ENCODE peak calls at places on chromosome 11, in four cellular contexts. E, F, V and Z are unnamed samples.

GRCh38 chr11:92101845-92102244 is 122.8 kb upstream of the FAT3 start:
- DNase-seq in V (no peak), F (no peak), E (no peak), Z (no peak)

GRCh38 chr11:6298605-6299004 is 21.7 kb downstream of the CAVIN3 start:
- DNase-seq in E (peak; percentile 9), F (peak; percentile 12), V (no peak), Z (peak; percentile 44)

GRCh38 chr11:46759196-46759595 is 40.2 kb downstream of the F2 start:
- DNase-seq in E (no peak), F (no peak), V (no peak), Z (no peak)

GRCh38 chr11:118921929-118922744 is 3.6 kb downstream of the BCL9L start:
- DNase-seq in F (peak; percentile 74), E (peak; percentile 66), V (peak; percentile 97), Z (peak; percentile 89)

GRCh38 chr11:111833524-111833923 is 37.9 kb downstream of the ALG9 start:
- DNase-seq in V (no peak), E (no peak), F (peak; percentile 39), Z (peak; percentile 17)

GRCh38 chr11:130601141-130601540 is 152.7 kb downstream of the ADAMTS15 start:
- DNase-seq in F (peak; percentile 87), E (peak; percentile 63), V (peak; percentile 89), Z (peak; percentile 76)

GRCh38 chr11:118746988-118747585 is 43.9 kb downstream of the DDX6 start:
- DNase-seq in V (no peak), E (no peak), F (no peak), Z (peak; percentile 17)

GRCh38 chr11:49995559-49995958 is 13.2 kb upstream of the OR4C12 start:
- DNase-seq in F (peak; percentile 63), E (peak; percentile 7), V (no peak), Z (peak; percentile 65)

GRCh38 chr11:126710804-126711399 is 289.7 kb downstream of the KIRREL3 start:
- DNase-seq in F (no peak), V (no peak), E (no peak), Z (no peak)

GRCh38 chr11:68206211-68206610 is 6.9 kb downstream of the KMT5B start:
- DNase-seq in F (peak; percentile 72), V (no peak), E (peak; percentile 46), Z (peak; percentile 79)

GRCh38 chr11:28146123-28146751 is 38.0 kb downstream of the METTL15 start:
- DNase-seq in F (peak; percentile 92), E (peak; percentile 95), V (no peak), Z (peak; percentile 83)

GRCh38 chr11:27088353-27088752 is 47.7 kb downstream of the BBOX1 start:
- DNase-seq in E (peak; percentile 30), F (no peak), V (no peak), Z (no peak)

GRCh38 chr11:3905080-3905953 is 49.9 kb downstream of the STIM1 start:
- DNase-seq in F (peak; percentile 88), V (no peak), E (peak; percentile 81), Z (peak; percentile 86)

GRCh38 chr11:93481279-93481678 is 61.9 kb downstream of the SMCO4 start:
- DNase-seq in V (no peak), F (no peak), E (no peak), Z (no peak)

GRCh38 chr11:11025087-11025486 is 167.2 kb upstream of the ZBED5 start:
- DNase-seq in V (no peak), F (peak; percentile 83), E (peak; percentile 64), Z (peak; percentile 44)

GRCh38 chr11:129614256-129614944 is 201.2 kb upstream of the TMEM45B start:
- DNase-seq in V (no peak), E (no peak), F (no peak), Z (no peak)

GRCh38 chr11:118939948-118940598 is 14.3 kb upstream of the BCL9L start:
- DNase-seq in V (no peak), F (no peak), E (peak; percentile 23), Z (peak; percentile 34)

GRCh38 chr11:76170473-76170872 is 35.8 kb downstream of the WNT11 start:
- DNase-seq in E (no peak), F (no peak), V (no peak), Z (no peak)

GRCh38 chr11:7538023-7538422 is 24.2 kb downstream of the PPFIBP2 start:
- DNase-seq in V (no peak), E (no peak), F (peak; percentile 50), Z (no peak)

GRCh38 chr11:1128333-1129142 is 29.2 kb upstream of the MUC5AC start:
- DNase-seq in V (peak; percentile 54), F (no peak), E (no peak), Z (no peak)

GRCh38 chr11:35192347-35192746 is 53.4 kb downstream of the CD44 start:
- DNase-seq in V (peak; percentile 76), E (peak; percentile 54), F (peak; percentile 43), Z (peak; percentile 53)

GRCh38 chr11:83910135-83910534 is 624.0 kb upstream of the CCDC90B start:
- DNase-seq in V (no peak), E (no peak), F (no peak), Z (no peak)

GRCh38 chr11:57311109-57311936 is 13.4 kb downstream of the TNKS1BP1 start:
- DNase-seq in E (peak; percentile 98), F (peak; percentile 98), V (peak; percentile 99), Z (peak; percentile 98)

GRCh38 chr11:9762531-9762930 is 98.7 kb downstream of the SWAP70 start:
- DNase-seq in V (no peak), E (no peak), F (no peak), Z (no peak)

GRCh38 chr11:9761441-9761945 is 97.6 kb downstream of the SWAP70 start:
- DNase-seq in V (no peak), F (no peak), E (no peak), Z (no peak)

GRCh38 chr11:9769621-9770020 is 105.7 kb downstream of the SWAP70 start:
- DNase-seq in V (no peak), F (no peak), E (no peak), Z (no peak)

GRCh38 chr11:9763301-9763700 is 99.4 kb downstream of the SWAP70 start:
- DNase-seq in V (no peak), E (no peak), F (no peak), Z (no peak)

GRCh38 chr11:9765320-9766101 is 101.6 kb downstream of the SWAP70 start:
- DNase-seq in F (peak; percentile 96), E (peak; percentile 93), V (peak; percentile 76), Z (peak; percentile 93)
- TF ChIP-seq CTCF in F (no peak), E (no peak), V (no peak), Z (no peak)

GRCh38 chr11:44301856-44302231 is 8.1 kb downstream of the ALX4 start:
- DNase-seq in V (no peak), E (no peak), F (peak; percentile 78), Z (no peak)
- H3K4me3 ChIP-seq in V (no peak overlapping the region), E (no peak overlapping the region), F (no peak overlapping the region), Z (no peak overlapping the region)

GRCh38 chr11:102934735-102935134 is 20.8 kb downstream of the MMP13 start:
- DNase-seq in E (no peak), F (no peak), V (no peak), Z (no peak)

GRCh38 chr11:102932678-102933077 is 22.9 kb downstream of the MMP13 start:
- DNase-seq in V (no peak), E (no peak), F (peak; percentile 41), Z (no peak)

GRCh38 chr11:102933627-102934026 is 21.9 kb downstream of the MMP13 start:
- DNase-seq in E (no peak), F (no peak), V (no peak), Z (no peak)

GRCh38 chr11:102936864-102937509 is 18.5 kb downstream of the MMP13 start:
- DNase-seq in V (no peak), E (no peak), F (no peak), Z (no peak)

GRCh38 chr11:102935514-102935913 is 20.0 kb downstream of the MMP13 start:
- DNase-seq in V (no peak), F (no peak), E (no peak), Z (no peak)
- TF ChIP-seq CTCF in V (no peak), F (no peak), E (peak; percentile 8), Z (no peak)

GRCh38 chr11:96309001-96309642 is 33.9 kb downstream of the MAML2 start:
- DNase-seq in E (peak; percentile 86), F (peak; percentile 64), V (no peak), Z (peak; percentile 94)

GRCh38 chr11:96306600-96306932 is 36.4 kb downstream of the MAML2 start:
- DNase-seq in F (no peak), E (no peak), V (no peak), Z (no peak)

GRCh38 chr11:96309643-96310017 is 33.4 kb downstream of the MAML2 start:
- DNase-seq in V (no peak), E (no peak), F (no peak), Z (no peak)

GRCh38 chr11:96306933-96307747 is 35.9 kb downstream of the MAML2 start:
- DNase-seq in F (peak; percentile 100), E (peak; percentile 99), V (peak; percentile 91), Z (peak; percentile 100)

GRCh38 chr11:96307748-96308133 is 35.3 kb downstream of the MAML2 start:
- DNase-seq in F (peak; percentile 95), E (peak; percentile 93), V (no peak), Z (peak; percentile 90)
- H3K4me3 ChIP-seq in F (peak overlapping the region; percentile 41), E (peak overlapping the region; percentile 18), V (peak overlapping the region; percentile 37), Z (peak overlapping the region; percentile 46)

GRCh38 chr11:65014146-65014960 is at the start of gene ARL2:
- DNase-seq in F (peak; percentile 19), V (no peak), E (peak; percentile 27), Z (peak; percentile 21)

GRCh38 chr11:65013692-65014145 is 241 bp upstream of the ARL2 start:
- DNase-seq in F (peak; percentile 83), V (peak; percentile 95), E (peak; percentile 87), Z (peak; percentile 89)

GRCh38 chr11:65016705-65017104 is 2.7 kb downstream of the ARL2 start:
- DNase-seq in V (no peak), E (no peak), F (no peak), Z (no peak)

GRCh38 chr11:65008873-65009272 is 5.1 kb upstream of the ARL2 start:
- DNase-seq in V (no peak), F (no peak), E (no peak), Z (no peak)

DNA sequence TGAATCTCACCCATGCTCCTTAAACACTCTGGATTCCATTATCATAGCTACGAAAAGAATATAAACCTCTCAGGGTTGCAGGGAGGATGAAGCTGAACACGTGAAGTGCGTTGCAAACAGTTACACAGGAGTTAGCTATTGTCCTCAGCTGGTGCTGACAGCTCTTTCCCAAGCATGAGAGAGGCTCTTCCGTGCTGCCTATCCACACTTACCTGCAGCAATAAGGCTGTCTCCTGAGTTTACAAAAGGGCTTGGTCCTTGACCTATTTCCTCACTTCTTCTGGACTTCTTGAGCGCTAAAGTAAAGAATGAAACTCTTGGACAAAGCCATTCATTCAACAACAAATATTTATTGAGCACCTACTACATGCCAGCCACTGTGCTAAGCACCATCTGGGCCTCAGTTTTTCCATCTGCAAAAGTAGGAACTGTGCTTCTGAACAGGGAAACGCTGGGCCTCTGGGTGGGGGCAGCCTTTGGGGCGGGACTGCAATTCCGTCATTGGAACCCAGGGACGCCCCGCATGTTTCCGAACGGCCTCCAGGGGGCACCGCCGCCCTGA is 749 bp upstream of the ARL2 start:
- DNase-seq in V (peak; percentile 95), E (peak; percentile 81), F (peak; percentile 82), Z (peak; percentile 89)
- TF ChIP-seq CTCF in V (no peak), E (peak; percentile 73), F (peak; percentile 72), Z (peak; percentile 63)

DNA sequence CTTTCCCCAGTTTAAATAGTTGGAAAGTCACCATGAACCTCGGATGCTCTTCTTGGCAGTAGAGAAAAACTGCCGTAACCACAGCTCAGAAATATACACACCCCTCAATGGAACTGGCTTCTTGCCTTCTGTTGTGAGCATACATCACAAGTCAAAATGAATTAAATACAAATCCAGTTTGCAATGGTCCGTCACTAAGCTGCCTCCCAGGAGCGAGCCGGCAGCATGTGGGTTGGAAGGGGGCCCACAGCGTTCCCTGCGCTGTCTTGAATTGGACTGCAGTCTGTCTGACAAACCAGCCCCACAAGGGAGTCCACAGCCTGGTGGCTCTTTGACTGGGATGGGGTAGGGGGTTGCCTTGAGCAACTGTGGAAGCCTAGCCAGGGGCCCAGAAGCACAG is 38.3 kb downstream of the C11orf58 start:
- DNase-seq in V (peak; percentile 62), E (peak; percentile 91), F (peak; percentile 61), Z (no peak)
- H3K4me3 ChIP-seq in V (no peak overlapping the region), E (no peak overlapping the region), F (no peak overlapping the region), Z (no peak overlapping the region)